ENCODE peak calls at places on chromosomes 16 and 17, in seven cellular contexts. Z is HCT116; B is NCI-H187; J is DMS153; K is LoVo; N is activated CD8-positive, alpha-beta memory T cell treated with anti-CD3 and anti-CD28 coated beads for 48 hours; P is stimulated activated CD8-positive, alpha-beta memory T cell treated with anti-CD3 and anti-CD28 coated beads, Interleukin-4, amount 100 ng/mL, for 1 hour. O is an unnamed sample.

GRCh38 chr16:72997141-72997542 is 50.8 kb downstream of the ZFHX3 start:
- DNase-seq in Z (no peak), B (no peak), J (no peak), K (no peak), N (no peak), P (no peak), O (no peak)

GRCh38 chr16:80824623-80825364 is 20.4 kb upstream of the CDYL2 start:
- DNase-seq in Z (peak; percentile 64), B (no peak), J (peak; percentile 7), K (peak; percentile 68), N (no peak), P (no peak), O (peak; percentile 8)

GRCh38 chr17:4607773-4608187 is 23.5 kb downstream of the SMTNL2 start:
- DNase-seq in Z (no peak), B (no peak), J (no peak), K (no peak), N (no peak), P (no peak), O (peak; percentile 59)

GRCh38 chr16:81066700-81067099 is 10.3 kb downstream of the C16orf46 start:
- DNase-seq in Z (no peak), B (no peak), J (no peak), K (no peak), N (no peak), P (no peak), O (no peak)

GRCh38 chr17:33318241-33318640 is 25.1 kb upstream of the ASIC2 start:
- DNase-seq in Z (no peak), B (no peak), J (no peak), K (no peak), N (no peak), P (no peak), O (no peak)

GRCh38 chr17:20930065-20930760 is 112.6 kb downstream of the USP22 start:
- DNase-seq in Z (no peak), B (no peak), J (no peak), K (no peak), N (no peak), P (no peak), O (no peak)

GRCh38 chr17:59620518-59621259 is 994 bp downstream of the CLTC start:
- DNase-seq in Z (peak; percentile 16), B (peak; percentile 1), J (peak; percentile 8), K (peak; percentile 39), N (no peak), P (peak; percentile 17), O (peak; percentile 58)

GRCh38 chr17:47888293-47888692 is 7.7 kb upstream of the SP2 start:
- DNase-seq in Z (no peak), B (no peak), J (no peak), K (no peak), N (no peak), P (no peak), O (no peak)

GRCh38 chr17:34979650-34980352 is 511 bp upstream of the LIG3 start:
- DNase-seq in Z (no peak), B (no peak), J (no peak), K (peak; percentile 26), N (no peak), P (no peak), O (no peak)

GRCh38 chr17:49817993-49818392 is 29.5 kb downstream of the KAT7 start:
- DNase-seq in Z (no peak), B (no peak), J (no peak), K (no peak), N (no peak), P (peak; percentile 23), O (no peak)

GRCh38 chr16:29312835-29313558 is 93.5 kb downstream of the NPIPB11 start:
- DNase-seq in Z (no peak), B (peak; percentile 35), J (no peak), K (no peak), N (no peak), P (no peak), O (no peak)

GRCh38 chr17:57782642-57783337 is 37.7 kb upstream of the CCDC182 start:
- DNase-seq in Z (no peak), B (no peak), J (no peak), K (no peak), N (no peak), P (no peak), O (no peak)

GRCh38 chr16:51937771-51938170 is 609.2 kb downstream of the TOX3 start:
- DNase-seq in Z (no peak), B (no peak), J (no peak), K (no peak), N (no peak), P (no peak), O (no peak)

GRCh38 chr16:17277981-17278381 is 192.8 kb downstream of the XYLT1 start:
- DNase-seq in Z (peak; percentile 24), B (no peak), J (peak; percentile 37), K (no peak), N (no peak), P (no peak), O (no peak)

GRCh38 chr17:58083491-58084316 is 485 bp downstream of the DYNLL2 start:
- DNase-seq in Z (no peak), B (no peak), J (no peak), K (peak; percentile 45), N (peak; percentile 32), P (peak; percentile 36), O (no peak)

GRCh38 chr17:50425682-50426471 is at the start of gene ACSF2:
- DNase-seq in Z (no peak), B (no peak), J (no peak), K (peak; percentile 58), N (peak; percentile 43), P (peak; percentile 49), O (peak; percentile 75)

GRCh38 chr17:64638552-64639198 is 23.4 kb downstream of the SMURF2 start:
- DNase-seq in Z (no peak), B (no peak), J (no peak), K (no peak), N (no peak), P (no peak), O (no peak)

GRCh38 chr17:77478899-77479298 is 338.1 kb downstream of the SEC14L1 start:
- DNase-seq in Z (no peak), B (no peak), J (no peak), K (no peak), N (no peak), P (no peak), O (no peak)

GRCh38 chr16:88840589-88841215 is 16.0 kb downstream of the GALNS start:
- DNase-seq in Z (no peak), B (no peak), J (no peak), K (no peak), N (no peak), P (no peak), O (no peak)

GRCh38 chr17:45264430-45264829 is 2.5 kb upstream of the SPATA32 start:
- DNase-seq in Z (no peak), B (no peak), J (no peak), K (no peak), N (no peak), P (no peak), O (no peak)

GRCh38 chr17:1802429-1802828 is 27.3 kb downstream of the SMYD4 start:
- DNase-seq in Z (no peak), B (no peak), J (no peak), K (no peak), N (no peak), P (no peak), O (no peak)

GRCh38 chr17:8518858-8519257 is 83.2 kb downstream of the NDEL1 start:
- DNase-seq in Z (no peak), B (no peak), J (no peak), K (no peak), N (no peak), P (no peak), O (no peak)

GRCh38 chr17:55769625-55770000 is 18.8 kb downstream of the PCTP start:
- DNase-seq in Z (no peak), B (no peak), J (no peak), K (no peak), N (no peak), P (no peak), O (no peak)

GRCh38 chr16:80231888-80232287 is 308.9 kb upstream of the DYNLRB2 start:
- DNase-seq in Z (no peak), B (no peak), J (no peak), K (no peak), N (no peak), P (no peak), O (no peak)

GRCh38 chr16:12057276-12057675 is 80.7 kb downstream of the SNX29 start:
- DNase-seq in Z (no peak), B (no peak), J (no peak), K (no peak), N (no peak), P (no peak), O (no peak)

GRCh38 chr16:71882505-71883192 is 1.3 kb downstream of the ZNF821 start:
- DNase-seq in Z (peak; percentile 72), B (no peak), J (peak; percentile 27), K (peak; percentile 77), N (peak; percentile 24), P (peak; percentile 51), O (peak; percentile 76)

GRCh38 chr17:49924589-49924988 is 44.4 kb upstream of the DLX4 start:
- DNase-seq in Z (no peak), B (no peak), J (no peak), K (no peak), N (no peak), P (no peak), O (no peak)

GRCh38 chr17:46851029-46851741 is at the start of gene WNT9B:
- DNase-seq in Z (no peak), B (peak; percentile 53), J (no peak), K (peak; percentile 58), N (no peak), P (no peak), O (no peak)

GRCh38 chr16:27230562-27230991 is 27.3 kb downstream of the KDM8 start:
- DNase-seq in Z (no peak), B (no peak), J (no peak), K (no peak), N (no peak), P (peak; percentile 66), O (no peak)

O was measured in CMK.